ENCODE peak calls at places on chromosomes 1 and 21, in seven cellular contexts. Q is body of pancreas, W is uterus, Z is HCT116, S is tibial nerve, C is Peyer's patch, P is ovary. F is an unnamed sample. For H3K4me1, the result is how much of the 10 kb centered on the place peaks cover.

GRCh38 chr1:39822146-39822545 is 33.5 kb upstream of the BMP8B start:
- DNase-seq in Q (no peak), W (no peak), Z (no peak), S (no peak), C (no peak), P (no peak), F (no peak)

GRCh38 chr1:27400035-27400962 is 7.9 kb downstream of the GPR3 start:
- DNase-seq in Q (no peak), W (no peak), Z (no peak), S (no peak), C (no peak), P (no peak), F (no peak)

GRCh38 chr1:206634365-206635079 is 814 bp upstream of the DYRK3 start:
- DNase-seq in Q (peak), W (peak), Z (peak), S (peak), C (peak), P (peak), F (peak)

GRCh38 chr1:19860418-19860817 is 21.8 kb upstream of the OTUD3 start:
- DNase-seq in Q (no peak), W (no peak), Z (no peak), S (no peak), C (no peak), P (no peak), F (no peak)

GRCh38 chr1:162343472-162343871 is 33.2 kb downstream of the SPATA46 start:
- DNase-seq in Q (no peak), W (no peak), Z (no peak), S (no peak), C (no peak), P (no peak), F (no peak)

GRCh38 chr21:42109873-42110525 is 38.9 kb downstream of the UMODL1 start:
- DNase-seq in Q (no peak), W (no peak), Z (no peak), S (no peak), C (no peak), P (no peak), F (no peak)

GRCh38 chr1:88791192-88791591 is 100.2 kb downstream of the GTF2B start:
- DNase-seq in Q (no peak), W (no peak), Z (no peak), S (no peak), C (no peak), P (no peak), F (no peak)

GRCh38 chr1:19154876-19155275 is 55.2 kb downstream of the UBR4 start:
- DNase-seq in Q (peak), W (no peak), Z (no peak), S (no peak), C (no peak), P (no peak), F (no peak)

GRCh38 chr1:116168277-116169032 is 57.3 kb downstream of the MAB21L3 start:
- DNase-seq in Q (peak), W (peak), Z (no peak), S (peak), C (peak), P (peak), F (peak)

GRCh38 chr1:54045487-54045886 is 7.5 kb downstream of the TMEM59 start:
- DNase-seq in Q (no peak), W (no peak), Z (no peak), S (no peak), C (no peak), P (no peak), F (no peak)

GRCh38 chr1:175725684-175726083 is 17.7 kb downstream of the TNR start:
- DNase-seq in Q (peak), W (no peak), Z (no peak), S (no peak), C (no peak), P (no peak), F (no peak)

GRCh38 chr1:26094076-26094669 is 17.5 kb upstream of the PDIK1L start:
- DNase-seq in Q (peak), W (no peak), Z (no peak), S (no peak), C (no peak), P (no peak), F (no peak)

GRCh38 chr1:179825798-179826460 is 51.7 kb downstream of the TOR1AIP2 start:
- DNase-seq in Q (no peak), W (no peak), Z (no peak), S (no peak), C (peak), P (no peak), F (no peak)

GRCh38 chr1:25024631-25025350 is 94.7 kb upstream of the RUNX3 start:
- DNase-seq in Q (no peak), W (no peak), Z (no peak), S (no peak), C (no peak), P (no peak), F (no peak)
- H3K4me1 ChIP-seq in Q (under half), W (under half), Z (under half), S (under half), C (half or more), P (under half), F (under half)

GRCh38 chr1:62991152-62991551 is 207.2 kb downstream of the ATG4C start:
- DNase-seq in Q (no peak), W (no peak), Z (no peak), S (no peak), C (no peak), P (no peak), F (no peak)
- TF ChIP-seq POLR2A in Q (no peak), W (no peak), Z (no peak), S (no peak), C (no peak), P (no peak), F (no peak)

GRCh38 chr1:11784993-11785769 is 20.6 kb downstream of the MTHFR start:
- DNase-seq in Q (peak), W (peak), Z (peak), S (peak), C (peak), P (peak), F (no peak)
- H3K4me3 ChIP-seq in Q (no peak), W (peak), Z (no peak), S (peak), C (peak), P (peak), F (peak)

DNA sequence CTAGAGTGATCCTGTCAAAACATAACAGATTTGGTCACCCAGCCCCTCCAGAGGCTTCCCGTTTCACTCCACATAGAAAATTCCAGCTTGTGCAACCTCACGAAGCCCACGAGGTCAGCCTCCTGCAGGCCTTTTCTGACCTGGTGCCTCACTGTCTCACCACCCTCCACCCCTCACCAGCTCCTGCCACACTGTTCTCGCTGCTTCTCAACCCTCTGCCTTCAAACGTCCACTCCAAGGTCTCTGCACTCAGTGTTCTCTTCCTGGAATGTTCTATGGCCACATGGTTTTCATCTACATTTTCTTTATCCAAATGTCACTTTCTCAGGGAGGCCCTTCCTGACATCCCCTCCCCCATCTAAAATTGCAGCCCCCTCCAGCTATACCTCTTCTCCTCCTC is 178.9 kb downstream of the DHRS3 start:
- DNase-seq in Q (no peak), W (no peak), Z (no peak), S (no peak), C (no peak), P (no peak), F (no peak)
- H3K4me1 ChIP-seq in Q (under half), W (under half), Z (under half), S (under half), C (under half), P (under half), F (under half)

GRCh38 chr21:45260191-45260795 is 27.4 kb downstream of the POFUT2 start:
- DNase-seq in Q (no peak), W (no peak), Z (no peak), S (no peak), C (peak), P (no peak), F (no peak)
- TF ChIP-seq POLR2A in Q (no peak), W (no peak), Z (no peak), S (no peak), C (no peak), P (no peak), F (no peak)

DNA sequence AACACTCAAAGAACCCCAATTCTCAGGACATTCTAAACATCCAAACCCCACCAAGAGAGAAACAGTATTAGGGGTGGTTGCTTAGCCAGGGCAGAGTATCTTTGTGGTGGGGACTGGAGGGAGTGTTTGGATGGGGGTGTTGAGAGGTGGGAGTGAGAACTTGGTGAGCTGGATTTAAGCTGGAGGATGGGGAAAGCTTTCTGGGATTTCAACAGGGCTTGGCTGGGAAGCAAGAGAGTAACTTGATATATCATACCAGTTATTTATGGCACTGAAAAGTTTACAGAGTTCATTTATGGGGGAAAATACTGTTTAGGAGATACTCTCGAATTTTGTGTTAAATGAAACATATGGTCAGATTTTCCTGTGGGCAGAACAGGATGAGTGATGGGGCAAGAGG is 6.8 kb upstream of the CNIH3 start:
- DNase-seq in Q (no peak), W (no peak), Z (no peak), S (no peak), C (no peak), P (no peak), F (no peak)
- H3K4me3 ChIP-seq in Q (no peak), W (no peak), Z (no peak), S (no peak), C (no peak), P (no peak), F (no peak)

DNA sequence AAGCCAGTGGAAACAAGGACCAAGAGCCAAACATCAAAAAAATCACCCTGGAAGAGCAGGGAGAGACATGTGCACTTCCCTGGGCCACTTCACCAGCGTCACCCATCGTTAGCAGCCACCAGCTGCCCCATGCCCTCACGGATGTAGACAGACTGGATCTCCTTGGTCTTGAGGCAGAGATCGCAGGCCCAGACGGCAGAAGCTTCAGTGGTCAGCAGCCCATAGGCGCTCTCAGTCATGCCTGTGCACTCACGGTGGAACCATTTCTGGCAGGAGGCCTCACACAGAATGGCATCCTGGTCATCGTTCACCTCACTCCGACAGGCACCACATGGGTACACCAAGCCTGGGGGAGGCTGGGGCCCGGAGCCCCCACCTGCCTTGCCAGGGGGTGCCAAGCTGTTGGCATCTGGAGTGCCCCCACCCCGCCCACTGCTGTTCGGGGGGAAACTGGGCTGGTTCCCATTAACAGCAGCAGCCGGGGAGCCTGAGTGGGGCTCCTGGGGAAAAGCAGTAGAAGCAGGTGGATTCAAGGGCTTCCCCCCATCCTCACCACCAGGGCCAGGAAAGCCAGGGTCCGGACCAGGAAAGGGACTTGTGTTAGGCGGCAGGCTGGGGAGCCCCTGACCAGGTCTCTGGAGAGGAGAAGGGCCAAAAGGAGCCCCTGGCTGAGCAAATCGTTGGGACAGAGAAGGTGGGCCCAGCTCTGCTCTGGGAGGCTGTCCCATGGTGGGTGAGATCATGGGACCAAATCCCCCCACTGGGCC is 2.7 kb downstream of the PYGO2 start:
- DNase-seq in Q (no peak), W (no peak), Z (no peak), S (no peak), C (no peak), P (no peak), F (no peak)
- H3K4me1 ChIP-seq in Q (half or more), W (under half), Z (half or more), S (under half), C (under half), P (under half), F (under half)